ENCODE peak calls at places on chromosome 13, in seven cellular contexts. N is heart right ventricle, R is dorsolateral prefrontal cortex, S is left ventricle myocardium inferior, D is BJ, T is Panc1, C is endothelial cell of umbilical vein. X is an unnamed sample.

GRCh38 chr13:79522583-79522982 is 41.6 kb downstream of the NDFIP2 start:
- DNase-seq in N (no peak), R (no peak), S (no peak), D (no peak), T (no peak), C (peak; percentile 44), X (no peak)

GRCh38 chr13:50779443-50780200 is 63.9 kb downstream of the DLEU7 start:
- DNase-seq in N (no peak), R (no peak), S (no peak), D (no peak), T (no peak), C (no peak), X (no peak)

GRCh38 chr13:20711301-20712044 is 8.0 kb downstream of the IL17D start:
- DNase-seq in N (no peak), R (no peak), S (no peak), D (no peak), T (no peak), C (no peak), X (no peak)

GRCh38 chr13:40101708-40102359 is 446.4 kb downstream of the COG6 start:
- DNase-seq in N (no peak), R (no peak), S (no peak), D (no peak), T (no peak), C (no peak), X (no peak)

GRCh38 chr13:26628706-26629105 is 71.2 kb downstream of the WASF3 start:
- DNase-seq in N (no peak), R (no peak), S (no peak), D (no peak), T (no peak), C (peak; percentile 38), X (no peak)

GRCh38 chr13:22009500-22009899 is 338.6 kb downstream of the FGF9 start:
- DNase-seq in N (no peak), R (no peak), S (no peak), D (no peak), T (no peak), C (no peak), X (no peak)

GRCh38 chr13:50990540-50991506 is 81.2 kb downstream of the RNASEH2B start:
- DNase-seq in N (no peak), R (peak; percentile 70), S (peak; percentile 50), D (peak; percentile 23), T (no peak), C (peak; percentile 30), X (no peak)

GRCh38 chr13:30559274-30559673 is 58.4 kb upstream of the USPL1 start:
- DNase-seq in N (no peak), R (no peak), S (no peak), D (no peak), T (no peak), C (no peak), X (no peak)

GRCh38 chr13:79710376-79710775 is 229.4 kb downstream of the NDFIP2 start:
- DNase-seq in N (no peak), R (no peak), S (no peak), D (peak; percentile 49), T (no peak), C (no peak), X (no peak)

GRCh38 chr13:20165417-20166257 is 4.8 kb upstream of the GJA3 start:
- DNase-seq in N (no peak), R (no peak), S (no peak), D (no peak), T (no peak), C (no peak), X (no peak)

GRCh38 chr13:41780736-41781708 is 179.9 kb downstream of the VWA8 start:
- DNase-seq in N (no peak), R (no peak), S (no peak), D (peak; percentile 63), T (no peak), C (no peak), X (no peak)

DNA sequence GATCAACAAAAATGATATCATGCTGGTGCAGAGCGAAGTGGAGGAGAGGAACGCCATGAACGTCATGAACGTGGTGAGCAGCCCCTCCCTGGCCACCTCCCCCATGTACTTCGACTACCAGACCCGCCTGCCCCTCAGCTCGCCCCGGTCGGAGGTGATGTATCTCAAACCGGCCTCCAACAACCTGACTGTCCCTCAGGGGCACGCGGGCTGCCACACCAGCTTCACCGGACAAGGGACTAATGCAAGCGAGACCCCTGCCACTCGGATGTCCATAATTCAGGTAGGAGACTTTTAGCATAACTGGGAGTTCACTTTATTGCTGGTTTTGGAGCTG is 3.3 kb downstream of the PCDH17 start:
- DNase-seq in N (peak; percentile 20), R (peak; percentile 45), S (no peak), D (no peak), T (no peak), C (no peak), X (no peak)
- H3K27me3 ChIP-seq in N (peaks cover 26% of the 10 kb centered on the region), R (peaks cover 11% of the 10 kb centered on the region), S (peaks cover 55% of the 10 kb centered on the region), D (peaks cover 25% of the 10 kb centered on the region), T (no peaks in the 10 kb centered on the region), C (peaks cover 9% of the 10 kb centered on the region), X (peaks cover 47% of the 10 kb centered on the region)

GRCh38 chr13:27790523-27790922 is 1.8 kb upstream of the GSX1 start:
- DNase-seq in N (no peak), R (no peak), S (no peak), D (no peak), T (no peak), C (no peak), X (no peak)
- H3K27me3 ChIP-seq in N (peaks cover 97% of the 10 kb centered on the region), R (peaks cover 87% of the 10 kb centered on the region), S (peaks cover 99% of the 10 kb centered on the region), D (peaks cover 58% of the 10 kb centered on the region), T (peaks cover 17% of the 10 kb centered on the region), C (peaks cover 75% of the 10 kb centered on the region), X (peaks cover 86% of the 10 kb centered on the region)

GRCh38 chr13:28548468-28548867 is 53.5 kb upstream of the FLT1 start:
- DNase-seq in N (no peak), R (no peak), S (no peak), D (no peak), T (no peak), C (no peak), X (no peak)
- H3K27me3 ChIP-seq in N (no peaks in the 10 kb centered on the region), R (no peaks in the 10 kb centered on the region), S (peaks cover 12% of the 10 kb centered on the region), D (no peaks in the 10 kb centered on the region), T (no peaks in the 10 kb centered on the region), C (no peaks in the 10 kb centered on the region), X (no peaks in the 10 kb centered on the region)

DNA sequence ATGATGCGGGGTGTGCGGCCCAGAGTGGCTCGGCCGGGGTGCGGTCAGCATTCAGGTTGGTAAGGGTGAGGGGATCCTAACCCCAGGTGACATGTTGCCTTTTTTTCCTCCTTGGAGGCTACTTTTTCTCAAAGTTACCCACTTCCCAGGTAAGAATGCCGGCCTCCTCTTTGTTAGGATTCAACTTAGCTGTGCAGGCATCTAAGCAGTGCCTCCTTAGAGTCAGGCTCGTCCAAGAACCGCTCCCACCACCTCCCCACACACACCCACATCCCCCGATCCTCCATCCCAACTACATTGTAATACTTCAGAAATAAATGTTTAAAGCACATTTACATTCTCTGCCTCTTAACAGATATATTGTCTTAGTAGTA is 733 bp upstream of the ENOX1 start:
- DNase-seq in N (no peak), R (no peak), S (no peak), D (no peak), T (no peak), C (no peak), X (no peak)
- H3K27me3 ChIP-seq in N (peaks cover 12% of the 10 kb centered on the region), R (no peaks in the 10 kb centered on the region), S (peaks cover 29% of the 10 kb centered on the region), D (no peaks in the 10 kb centered on the region), T (peaks cover 2% of the 10 kb centered on the region), C (no peaks in the 10 kb centered on the region), X (no peaks in the 10 kb centered on the region)

GRCh38 chr13:111533900-111534645 is 213.6 kb downstream of the TEX29 start:
- DNase-seq in N (no peak), R (no peak), S (no peak), D (no peak), T (no peak), C (no peak), X (no peak)

GRCh38 chr13:111528513-111528912 is 208.1 kb downstream of the TEX29 start:
- DNase-seq in N (no peak), R (no peak), S (no peak), D (no peak), T (no peak), C (no peak), X (no peak)

GRCh38 chr13:111530137-111530536 is 209.7 kb downstream of the TEX29 start:
- DNase-seq in N (no peak), R (no peak), S (no peak), D (no peak), T (no peak), C (no peak), X (no peak)

GRCh38 chr13:111532111-111532510 is 211.7 kb downstream of the TEX29 start:
- DNase-seq in N (no peak), R (no peak), S (no peak), D (no peak), T (no peak), C (no peak), X (no peak)

DNA sequence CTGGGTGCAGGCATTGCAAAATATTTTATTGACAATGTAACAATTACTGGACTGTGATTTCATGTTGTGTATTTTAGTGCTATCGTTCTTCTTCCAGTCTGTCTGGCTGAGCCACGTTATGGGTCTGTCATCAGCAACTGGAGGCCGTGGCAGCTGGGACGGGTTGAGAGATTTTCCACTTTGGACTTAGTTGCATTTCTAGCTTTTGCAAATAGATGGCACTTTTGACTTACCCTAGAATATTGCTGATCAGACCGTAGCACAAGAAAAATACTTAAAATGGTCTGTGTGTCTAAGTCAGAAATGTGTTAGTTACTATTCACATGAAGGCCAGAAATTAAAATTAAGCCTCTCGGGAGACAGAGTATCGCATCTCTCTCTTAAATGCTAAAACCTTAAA is 211.1 kb downstream of the TEX29 start:
- DNase-seq in N (no peak), R (no peak), S (no peak), D (no peak), T (no peak), C (no peak), X (no peak)
- H3K27me3 ChIP-seq in N (peaks cover 77% of the 10 kb centered on the region), R (peaks cover 28% of the 10 kb centered on the region), S (peaks cover 94% of the 10 kb centered on the region), D (no peaks in the 10 kb centered on the region), T (peaks cover 9% of the 10 kb centered on the region), C (no peaks in the 10 kb centered on the region), X (peaks cover 13% of the 10 kb centered on the region)

GRCh38 chr13:83880275-83881027 is 1.8 kb downstream of the SLITRK1 start:
- DNase-seq in N (no peak), R (peak; percentile 37), S (no peak), D (no peak), T (no peak), C (no peak), X (no peak)
- H3K27me3 ChIP-seq in N (peaks cover 61% of the 10 kb centered on the region), R (peaks cover 10% of the 10 kb centered on the region), S (peaks cover 81% of the 10 kb centered on the region), D (peaks cover 5% of the 10 kb centered on the region), T (peaks cover 2% of the 10 kb centered on the region), C (no peaks in the 10 kb centered on the region), X (peaks cover 56% of the 10 kb centered on the region)

DNA sequence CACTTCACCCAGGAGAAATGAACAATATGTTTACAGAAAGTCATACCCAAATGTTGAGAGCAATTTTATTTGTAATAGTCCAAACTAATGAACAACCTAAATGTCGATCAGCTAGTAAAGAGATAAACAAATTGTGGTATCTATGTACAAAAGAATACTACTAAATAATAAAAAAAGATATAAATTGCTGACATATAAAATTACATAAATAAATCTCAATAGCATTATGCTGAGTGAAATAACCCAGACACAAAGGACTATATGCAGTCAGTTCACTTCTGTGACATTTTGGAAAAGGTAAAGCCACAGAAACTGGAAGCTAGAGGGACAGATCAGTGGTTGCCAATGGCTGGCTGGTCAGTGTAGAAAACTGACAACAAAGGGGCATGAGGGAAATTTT is 346.0 kb upstream of the PCDH20 start:
- DNase-seq in N (no peak), R (no peak), S (no peak), D (no peak), T (no peak), C (no peak), X (no peak)
- H3K27me3 ChIP-seq in N (no peaks in the 10 kb centered on the region), R (no peaks in the 10 kb centered on the region), S (no peaks in the 10 kb centered on the region), D (no peaks in the 10 kb centered on the region), T (no peaks in the 10 kb centered on the region), C (no peaks in the 10 kb centered on the region), X (no peaks in the 10 kb centered on the region)

X was measured in keratinocyte.